ENCODE peak calls at places on chromosome 15, in eight cellular contexts. One of them, this sample, is unnamed.

GRCh38 chr15:29900237-29901189 is 78.2 kb upstream of the TJP1 start:
- DNase-seq in GM23338: no peak
- DNase-seq in HCT116: no peak
- DNase-seq in Panc1: no peak
- DNase-seq in HepG2: no peak
- DNase-seq in K562: no peak
- DNase-seq in SK-N-SH: no peak
- DNase-seq in GM12878: no peak
- DNase-seq in this sample: no peak

GRCh38 chr15:64599226-64599625 is 138.8 kb downstream of the ZNF609 start:
- DNase-seq in GM23338: no peak
- DNase-seq in HCT116: no peak
- DNase-seq in Panc1: no peak
- DNase-seq in HepG2: no peak
- DNase-seq in K562: no peak
- DNase-seq in SK-N-SH: no peak
- DNase-seq in GM12878: no peak
- DNase-seq in this sample: no peak

GRCh38 chr15:66472176-66472999 is 25.2 kb downstream of the SNAPC5 start:
- DNase-seq in GM23338: no peak
- DNase-seq in HCT116: no peak
- DNase-seq in Panc1: no peak
- DNase-seq in HepG2: peak; percentile 35
- DNase-seq in K562: no peak
- DNase-seq in SK-N-SH: no peak
- DNase-seq in GM12878: peak; percentile 78
- DNase-seq in this sample: no peak

GRCh38 chr15:59436774-59437472 is 1.1 kb upstream of the FAM81A start:
- DNase-seq in GM23338: peak; percentile 15
- DNase-seq in HCT116: no peak
- DNase-seq in Panc1: no peak
- DNase-seq in HepG2: no peak
- DNase-seq in K562: no peak
- DNase-seq in SK-N-SH: peak; percentile 37
- DNase-seq in GM12878: no peak
- DNase-seq in this sample: no peak

GRCh38 chr15:74252291-74253080 is 16.4 kb downstream of the CCDC33 start:
- DNase-seq in GM23338: no peak
- DNase-seq in HCT116: no peak
- DNase-seq in Panc1: no peak
- DNase-seq in HepG2: no peak
- DNase-seq in K562: no peak
- DNase-seq in SK-N-SH: no peak
- DNase-seq in GM12878: no peak
- DNase-seq in this sample: no peak

GRCh38 chr15:101381671-101382212 is 86.7 kb upstream of the SNRPA1 start:
- DNase-seq in GM23338: no peak
- DNase-seq in HCT116: no peak
- DNase-seq in Panc1: no peak
- DNase-seq in HepG2: no peak
- DNase-seq in K562: no peak
- DNase-seq in SK-N-SH: no peak
- DNase-seq in GM12878: no peak
- DNase-seq in this sample: peak; percentile 57

GRCh38 chr15:35630570-35630969 is 84.6 kb upstream of the DPH6 start:
- DNase-seq in GM23338: no peak
- DNase-seq in HCT116: no peak
- DNase-seq in Panc1: no peak
- DNase-seq in HepG2: peak; percentile 1
- DNase-seq in K562: no peak
- DNase-seq in SK-N-SH: no peak
- DNase-seq in GM12878: no peak
- DNase-seq in this sample: no peak

GRCh38 chr15:60370804-60371700 is 26.7 kb downstream of the ANXA2 start:
- DNase-seq in GM23338: no peak
- DNase-seq in HCT116: peak; percentile 97
- DNase-seq in Panc1: peak; percentile 96
- DNase-seq in HepG2: peak; percentile 70
- DNase-seq in K562: no peak
- DNase-seq in SK-N-SH: no peak
- DNase-seq in GM12878: no peak
- DNase-seq in this sample: no peak

GRCh38 chr15:28456476-28457395 is 76.0 kb downstream of the GOLGA8G start:
- DNase-seq in GM23338: peak; percentile 33
- DNase-seq in HCT116: no peak
- DNase-seq in Panc1: no peak
- DNase-seq in HepG2: no peak
- DNase-seq in K562: no peak
- DNase-seq in SK-N-SH: peak; percentile 36
- DNase-seq in GM12878: no peak
- DNase-seq in this sample: no peak

GRCh38 chr15:96837241-96837970 is 506.9 kb downstream of the NR2F2 start:
- DNase-seq in GM23338: no peak
- DNase-seq in HCT116: no peak
- DNase-seq in Panc1: no peak
- DNase-seq in HepG2: no peak
- DNase-seq in K562: no peak
- DNase-seq in SK-N-SH: no peak
- DNase-seq in GM12878: no peak
- DNase-seq in this sample: no peak

GRCh38 chr15:75200765-75201608 is 695 bp upstream of the C15orf39 start:
- DNase-seq in GM23338: peak; percentile 94
- DNase-seq in HCT116: peak; percentile 44
- DNase-seq in Panc1: no peak
- DNase-seq in HepG2: peak; percentile 57
- DNase-seq in K562: peak; percentile 62
- DNase-seq in SK-N-SH: no peak
- DNase-seq in GM12878: no peak
- DNase-seq in this sample: peak; percentile 57

GRCh38 chr15:74382004-74382816 is 14.8 kb upstream of the CYP11A1 start:
- DNase-seq in GM23338: peak; percentile 95
- DNase-seq in HCT116: peak; percentile 66
- DNase-seq in Panc1: no peak
- DNase-seq in HepG2: peak; percentile 74
- DNase-seq in K562: peak; percentile 90
- DNase-seq in SK-N-SH: peak; percentile 91
- DNase-seq in GM12878: no peak
- DNase-seq in this sample: peak; percentile 78

GRCh38 chr15:101123222-101123910 is 128.5 kb downstream of the CHSY1 start:
- DNase-seq in GM23338: no peak
- DNase-seq in HCT116: no peak
- DNase-seq in Panc1: no peak
- DNase-seq in HepG2: no peak
- DNase-seq in K562: no peak
- DNase-seq in SK-N-SH: no peak
- DNase-seq in GM12878: no peak
- DNase-seq in this sample: no peak

GRCh38 chr15:58758141-58758540 is 8.6 kb upstream of the ADAM10 start:
- DNase-seq in GM23338: no peak
- DNase-seq in HCT116: no peak
- DNase-seq in Panc1: no peak
- DNase-seq in HepG2: no peak
- DNase-seq in K562: no peak
- DNase-seq in SK-N-SH: peak; percentile 24
- DNase-seq in GM12878: no peak
- DNase-seq in this sample: no peak

GRCh38 chr15:67685008-67685599 is 140.2 kb upstream of the SKOR1 start:
- DNase-seq in GM23338: peak; percentile 73
- DNase-seq in HCT116: peak; percentile 49
- DNase-seq in Panc1: no peak
- DNase-seq in HepG2: peak; percentile 25
- DNase-seq in K562: peak; percentile 14
- DNase-seq in SK-N-SH: peak; percentile 4
- DNase-seq in GM12878: no peak
- DNase-seq in this sample: no peak

GRCh38 chr15:71532994-71533393 is 277.4 kb upstream of the NR2E3 start:
- DNase-seq in GM23338: peak; percentile 75
- DNase-seq in HCT116: peak; percentile 10
- DNase-seq in Panc1: peak; percentile 10
- DNase-seq in HepG2: peak; percentile 5
- DNase-seq in K562: peak; percentile 66
- DNase-seq in SK-N-SH: peak; percentile 31
- DNase-seq in GM12878: no peak
- DNase-seq in this sample: peak; percentile 5

GRCh38 chr15:54046093-54046492 is 67.9 kb downstream of the UNC13C start:
- DNase-seq in GM23338: no peak
- DNase-seq in HCT116: no peak
- DNase-seq in Panc1: no peak
- DNase-seq in HepG2: no peak
- DNase-seq in K562: no peak
- DNase-seq in SK-N-SH: no peak
- DNase-seq in GM12878: no peak
- DNase-seq in this sample: no peak

GRCh38 chr15:89106200-89106599 is 17.9 kb downstream of the ABHD2 start:
- DNase-seq in GM23338: no peak
- DNase-seq in HCT116: no peak
- DNase-seq in Panc1: no peak
- DNase-seq in HepG2: no peak
- DNase-seq in K562: no peak
- DNase-seq in SK-N-SH: no peak
- DNase-seq in GM12878: no peak
- DNase-seq in this sample: no peak

GRCh38 chr15:89111352-89111751 is 23.1 kb downstream of the ABHD2 start:
- DNase-seq in GM23338: no peak
- DNase-seq in HCT116: no peak
- DNase-seq in Panc1: no peak
- DNase-seq in HepG2: no peak
- DNase-seq in K562: no peak
- DNase-seq in SK-N-SH: no peak
- DNase-seq in GM12878: no peak
- DNase-seq in this sample: no peak

GRCh38 chr15:89107984-89108383 is 19.7 kb downstream of the ABHD2 start:
- DNase-seq in GM23338: no peak
- DNase-seq in HCT116: no peak
- DNase-seq in Panc1: no peak
- DNase-seq in HepG2: no peak
- DNase-seq in K562: no peak
- DNase-seq in SK-N-SH: no peak
- DNase-seq in GM12878: no peak
- DNase-seq in this sample: no peak

GRCh38 chr15:89110060-89110459 is 21.8 kb downstream of the ABHD2 start:
- DNase-seq in GM23338: no peak
- DNase-seq in HCT116: no peak
- DNase-seq in Panc1: no peak
- DNase-seq in HepG2: no peak
- DNase-seq in K562: no peak
- DNase-seq in SK-N-SH: no peak
- DNase-seq in GM12878: no peak
- DNase-seq in this sample: no peak

DNA sequence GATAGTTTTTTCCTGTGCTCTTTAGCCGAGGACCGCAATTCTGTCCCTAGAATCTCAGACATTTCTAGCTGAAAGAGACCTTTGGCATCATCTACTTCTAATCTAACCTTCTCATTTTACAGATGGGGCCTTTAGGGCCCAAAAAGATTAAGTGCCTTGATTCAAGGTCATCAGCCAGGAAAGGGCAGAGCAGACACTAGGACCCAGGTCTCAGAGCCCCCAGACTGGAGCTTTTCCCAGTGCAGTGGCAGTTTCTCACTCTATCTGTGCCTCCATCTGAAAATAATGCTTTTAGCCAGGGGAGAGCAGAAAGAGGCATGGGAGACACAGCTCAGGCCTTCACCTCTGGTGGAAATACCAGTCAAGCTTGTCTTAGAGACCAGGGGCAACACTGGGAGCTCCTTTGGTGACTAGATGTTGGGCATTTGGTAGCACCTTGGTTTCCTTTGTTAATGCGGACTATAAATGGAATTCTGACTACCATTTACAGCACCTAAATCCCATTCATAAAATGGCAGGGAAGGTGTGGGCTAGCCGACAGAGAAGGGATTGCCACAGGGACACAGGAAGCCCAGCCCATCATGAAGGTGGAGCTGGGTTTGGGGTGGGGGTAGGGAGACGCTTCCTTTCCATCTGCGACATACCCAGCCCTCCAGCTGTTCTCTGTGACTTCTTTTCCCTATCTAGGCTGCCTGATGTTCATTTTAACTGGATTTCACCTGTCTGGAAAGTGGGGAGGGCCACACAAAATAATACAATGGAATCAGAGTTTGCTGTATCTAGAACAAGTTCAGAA is 20.8 kb downstream of the ABHD2 start:
- DNase-seq in GM23338: peak; percentile 39
- DNase-seq in HCT116: no peak
- DNase-seq in Panc1: no peak
- DNase-seq in HepG2: no peak
- DNase-seq in K562: peak; percentile 61
- DNase-seq in SK-N-SH: peak; percentile 44
- DNase-seq in GM12878: no peak
- DNase-seq in this sample: no peak
- TF ChIP-seq REST in GM23338: no peak
- TF ChIP-seq REST in HCT116: no peak
- TF ChIP-seq REST in Panc1: no peak
- TF ChIP-seq REST in HepG2: no peak
- TF ChIP-seq REST in K562: no peak
- TF ChIP-seq REST in SK-N-SH: no peak
- TF ChIP-seq REST in GM12878: no peak
- TF ChIP-seq REST in this sample: no peak

GRCh38 chr15:95538693-95539092 is 791.8 kb upstream of the NR2F2 start:
- DNase-seq in GM23338: no peak
- DNase-seq in HCT116: no peak
- DNase-seq in Panc1: no peak
- DNase-seq in HepG2: no peak
- DNase-seq in K562: no peak
- DNase-seq in SK-N-SH: no peak
- DNase-seq in GM12878: no peak
- DNase-seq in this sample: no peak
- H3K27ac ChIP-seq in GM23338: no peak overlapping the region
- H3K27ac ChIP-seq in HCT116: no peak overlapping the region
- H3K27ac ChIP-seq in Panc1: no peak overlapping the region
- H3K27ac ChIP-seq in HepG2: no peak overlapping the region
- H3K27ac ChIP-seq in K562: no peak overlapping the region
- H3K27ac ChIP-seq in SK-N-SH: no peak overlapping the region
- H3K27ac ChIP-seq in GM12878: no peak overlapping the region
- H3K27ac ChIP-seq in this sample: no peak overlapping the region

GRCh38 chr15:92166751-92167412 is 226.8 kb upstream of the ST8SIA2 start:
- DNase-seq in GM23338: no peak
- DNase-seq in HCT116: no peak
- DNase-seq in Panc1: no peak
- DNase-seq in HepG2: no peak
- DNase-seq in K562: no peak
- DNase-seq in SK-N-SH: peak; percentile 39
- DNase-seq in GM12878: no peak
- DNase-seq in this sample: no peak
- TF ChIP-seq POLR2AphosphoS5 in GM23338: no peak
- TF ChIP-seq POLR2AphosphoS5 in HCT116: no peak
- TF ChIP-seq POLR2AphosphoS5 in Panc1: no peak
- TF ChIP-seq POLR2AphosphoS5 in HepG2: no peak
- TF ChIP-seq POLR2AphosphoS5 in K562: no peak
- TF ChIP-seq POLR2AphosphoS5 in SK-N-SH: no peak
- TF ChIP-seq POLR2AphosphoS5 in GM12878: no peak
- TF ChIP-seq POLR2AphosphoS5 in this sample: no peak

DNA sequence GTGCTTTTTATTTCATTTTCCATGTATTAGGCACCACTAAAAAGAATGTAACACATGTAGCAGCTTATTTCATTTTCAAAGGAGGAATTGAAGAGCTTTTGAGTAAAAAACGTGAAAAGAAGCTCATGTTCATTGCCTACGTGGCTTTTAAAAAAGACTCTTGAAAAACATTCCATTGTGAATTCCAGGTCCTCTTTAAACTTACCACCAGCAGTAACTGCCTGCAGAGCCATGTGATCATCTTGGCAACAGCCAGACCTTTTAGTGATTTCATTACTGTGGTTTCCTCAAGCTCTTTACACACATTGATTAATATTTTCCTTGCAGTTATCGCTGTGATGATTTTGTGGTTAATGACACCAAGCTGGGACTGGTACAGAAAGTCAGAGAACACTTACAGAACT is 43.8 kb upstream of the FBXL22 start:
- DNase-seq in GM23338: peak; percentile 67
- DNase-seq in HCT116: no peak
- DNase-seq in Panc1: peak; percentile 35
- DNase-seq in HepG2: no peak
- DNase-seq in K562: no peak
- DNase-seq in SK-N-SH: no peak
- DNase-seq in GM12878: no peak
- DNase-seq in this sample: no peak
- TF ChIP-seq REST in GM23338: no peak
- TF ChIP-seq REST in HCT116: no peak
- TF ChIP-seq REST in Panc1: no peak
- TF ChIP-seq REST in HepG2: no peak
- TF ChIP-seq REST in K562: no peak
- TF ChIP-seq REST in SK-N-SH: no peak
- TF ChIP-seq REST in GM12878: no peak
- TF ChIP-seq REST in this sample: no peak

This sample was measured in HL-60.